ENCODE peak calls at places on chromosomes 3 and 15, in four cellular contexts. F is K562, H is HepG2, T is GM12878. L is an unnamed sample.

GRCh38 chr15:56490461-56490860 is 25.5 kb upstream of the MNS1 start:
- DNase-seq in T (no peak), H (peak), F (no peak), L (no peak)

GRCh38 chr15:44711089-44711355 is at the start of gene PATL2:
- DNase-seq in H (no peak), F (no peak), T (no peak), L (no peak)

GRCh38 chr3:113097821-113098516 is 107.2 kb downstream of the GTPBP8 start:
- DNase-seq in F (no peak), T (no peak), H (peak), L (no peak)

GRCh38 chr3:38533285-38533994 is 37.3 kb downstream of the EXOG start:
- DNase-seq in H (no peak), F (peak), T (no peak), L (no peak)

GRCh38 chr3:189195302-189195701 is 23.5 kb downstream of the TPRG1 start:
- DNase-seq in F (no peak), H (peak), T (no peak), L (peak)

GRCh38 chr3:157807286-157807685 is 298.9 kb downstream of the SHOX2 start:
- DNase-seq in H (no peak), F (no peak), T (no peak), L (no peak)

GRCh38 chr3:49721861-49722781 is 1.6 kb downstream of the GMPPB start:
- DNase-seq in T (no peak), H (no peak), F (no peak), L (no peak)

GRCh38 chr3:60192297-60193114 is 1058.7 kb downstream of the FHIT start:
- DNase-seq in H (no peak), T (peak), F (no peak), L (no peak)

GRCh38 chr3:94525039-94525438 is 462.2 kb downstream of the NSUN3 start:
- DNase-seq in T (no peak), H (peak), F (no peak), L (no peak)

GRCh38 chr3:142081178-142081577 is 68.2 kb downstream of the TFDP2 start:
- DNase-seq in F (no peak), T (no peak), H (no peak), L (no peak)

GRCh38 chr15:100903191-100903590 is 16.0 kb upstream of the LRRK1 start:
- DNase-seq in H (no peak), T (no peak), F (no peak), L (no peak)

GRCh38 chr15:29337156-29337959 is 67.7 kb upstream of the NSMCE3 start:
- DNase-seq in T (no peak), F (no peak), H (no peak), L (no peak)

GRCh38 chr15:57727031-57727430 is 20.5 kb downstream of the POLR2M start:
- DNase-seq in F (no peak), T (no peak), H (no peak), L (no peak)

GRCh38 chr3:117526485-117527079 is 817.0 kb downstream of the TUSC7 start:
- DNase-seq in T (no peak), H (peak), F (peak), L (peak)

GRCh38 chr3:174125267-174125844 is 727.8 kb downstream of the NLGN1 start:
- DNase-seq in H (peak), T (no peak), F (no peak), L (peak)

GRCh38 chr15:98428253-98428989 is 219.9 kb upstream of the IGF1R start:
- DNase-seq in F (peak), T (no peak), H (peak), L (peak)

GRCh38 chr3:192883512-192883911 is 34.1 kb downstream of the MB21D2 start:
- DNase-seq in F (no peak), T (no peak), H (peak), L (no peak)

GRCh38 chr3:15327941-15328340 is 4.4 kb downstream of the SH3BP5 start:
- DNase-seq in H (no peak), T (no peak), F (no peak), L (no peak)

GRCh38 chr15:71577071-71577470 is 233.3 kb upstream of the NR2E3 start:
- DNase-seq in F (no peak), T (no peak), H (no peak), L (no peak)

GRCh38 chr3:11514191-11514770 is 129.4 kb downstream of the VGLL4 start:
- DNase-seq in H (peak), T (no peak), F (no peak), L (no peak)

GRCh38 chr15:92069308-92070244 is 216.1 kb downstream of the SLCO3A1 start:
- DNase-seq in F (no peak), H (no peak), T (peak), L (no peak)

GRCh38 chr3:65166531-65166930 is 478.7 kb upstream of the ADAMTS9 start:
- DNase-seq in H (no peak), F (no peak), T (no peak), L (no peak)

GRCh38 chr3:133953297-133953696 is 57.6 kb upstream of the RAB6B start:
- DNase-seq in T (no peak), H (no peak), F (no peak), L (no peak)

GRCh38 chr3:138781012-138781470 is 53.7 kb downstream of the PIK3CB start:
- DNase-seq in F (no peak), T (no peak), H (no peak), L (no peak)

GRCh38 chr15:28184166-28184565 is 85.1 kb upstream of the OCA2 start:
- DNase-seq in H (no peak), F (no peak), T (no peak), L (no peak)

GRCh38 chr3:159987291-159987711 is 1.3 kb upstream of the IL12A start:
- DNase-seq in F (no peak), T (no peak), H (no peak), L (no peak)

GRCh38 chr15:89179966-89180875 is 41.2 kb downstream of the RLBP1 start:
- DNase-seq in H (no peak), F (no peak), T (peak), L (no peak)

GRCh38 chr3:107973152-107973551 is 117.7 kb downstream of the CD47 start:
- DNase-seq in T (no peak), F (no peak), H (no peak), L (no peak)

GRCh38 chr15:31278544-31279220 is 48.0 kb upstream of the KLF13 start:
- DNase-seq in F (peak), H (no peak), T (no peak), L (peak)

GRCh38 chr3:71103430-71103881 is 480.1 kb downstream of the FOXP1 start:
- DNase-seq in H (peak), T (no peak), F (no peak), L (no peak)

GRCh38 chr3:14861031-14861430 is 42.3 kb downstream of the FGD5 start:
- DNase-seq in T (no peak), F (no peak), H (no peak), L (no peak)

GRCh38 chr3:178699810-178700209 is 163.6 kb downstream of the KCNMB2 start:
- DNase-seq in F (no peak), H (no peak), T (no peak), L (no peak)

GRCh38 chr3:50563867-50564266 is 3.7 kb downstream of the C3orf18 start:
- DNase-seq in H (no peak), T (no peak), F (no peak), L (no peak)

DNA sequence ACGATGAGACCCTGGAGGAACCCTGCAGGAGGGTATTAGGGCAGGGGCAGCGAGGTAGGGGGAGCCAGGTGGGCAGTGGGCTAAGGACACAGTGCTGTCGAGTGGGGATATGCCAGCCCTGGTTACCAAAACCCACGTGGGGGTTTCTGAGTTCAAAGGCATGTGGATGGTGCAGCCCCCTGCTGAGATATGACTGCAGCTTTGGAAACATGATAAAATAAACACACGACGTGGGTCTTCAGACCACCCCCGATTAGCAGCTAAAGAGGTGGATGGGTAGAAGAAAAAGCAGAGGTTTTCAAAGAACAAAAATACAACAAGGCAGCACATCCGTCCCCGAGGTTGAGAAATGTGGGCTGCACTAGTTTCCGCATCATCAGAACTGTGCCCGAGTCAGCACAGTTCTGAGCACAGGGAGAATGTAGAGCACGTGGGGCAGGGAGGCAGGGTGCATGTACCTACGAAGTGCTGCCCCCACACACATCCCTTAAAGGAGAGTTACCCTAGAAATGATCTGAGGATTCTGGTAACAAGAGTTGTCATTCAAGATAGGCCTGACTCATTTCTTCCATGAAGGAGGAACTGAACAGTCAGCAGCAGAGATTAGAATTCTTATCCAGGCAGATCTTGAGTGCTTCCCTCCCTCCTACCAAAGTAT is 121.3 kb downstream of the RPLP1 start:
- DNase-seq in F (no peak), H (no peak), T (no peak), L (no peak)
- TF ChIP-seq CBFB in F (no peak), H (no peak), T (no peak), L (no peak)

GRCh38 chr15:84929795-84930371 is 45.4 kb downstream of the SLC28A1 start:
- DNase-seq in H (peak), F (peak), T (no peak), L (no peak)
- TF ChIP-seq USF2 in H (no peak), F (no peak), T (no peak), L (no peak)

DNA sequence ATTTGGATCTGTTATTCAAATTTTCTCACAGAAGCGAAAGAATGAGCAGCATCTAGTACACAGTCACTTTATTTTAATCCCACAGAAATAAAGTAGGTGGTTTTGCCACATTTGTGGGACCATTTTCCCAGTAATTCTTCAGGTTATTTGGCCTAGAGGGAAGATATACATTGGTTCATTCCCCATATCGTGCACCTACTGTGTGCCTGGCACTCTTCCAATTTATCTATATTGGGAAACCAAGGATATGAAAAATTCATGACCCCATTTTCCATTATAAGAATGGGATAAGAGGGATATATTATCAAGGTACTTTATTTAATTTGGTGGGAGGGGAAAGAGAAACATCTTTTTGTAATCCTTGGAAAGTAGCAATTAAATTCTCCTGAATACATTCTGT is 35.1 kb downstream of the TRIP4 start:
- DNase-seq in F (no peak), H (no peak), T (no peak), L (no peak)
- TF ChIP-seq CBFB in F (no peak), H (no peak), T (no peak), L (no peak)

DNA sequence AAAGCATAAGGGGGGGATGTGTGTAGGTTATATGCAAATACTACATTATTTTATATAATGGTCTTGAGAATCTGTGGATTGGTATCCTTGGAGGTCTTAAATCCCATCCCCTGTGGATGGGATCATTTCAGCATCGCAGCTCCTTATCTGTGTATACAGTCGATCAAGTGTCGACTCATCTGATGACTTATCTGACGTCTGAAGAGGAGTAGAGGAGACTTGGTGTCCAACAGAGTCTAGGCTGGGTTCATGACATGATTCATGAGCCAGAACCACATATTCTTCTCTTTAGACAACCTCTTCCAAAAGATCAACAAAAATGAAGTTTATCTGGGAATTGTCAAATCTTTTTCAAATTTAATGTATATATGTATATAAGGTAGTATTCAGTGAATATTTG is 220.7 kb downstream of the NR2F2 start:
- DNase-seq in T (no peak), F (no peak), H (no peak), L (no peak)
- TF ChIP-seq USF2 in T (no peak), F (no peak), H (no peak), L (no peak)

GRCh38 chr3:135531996-135532395 is 433.5 kb upstream of the PPP2R3A start:
- DNase-seq in F (no peak), H (no peak), T (no peak), L (no peak)
- TF ChIP-seq CBFB in F (no peak), H (no peak), T (no peak), L (no peak)

DNA sequence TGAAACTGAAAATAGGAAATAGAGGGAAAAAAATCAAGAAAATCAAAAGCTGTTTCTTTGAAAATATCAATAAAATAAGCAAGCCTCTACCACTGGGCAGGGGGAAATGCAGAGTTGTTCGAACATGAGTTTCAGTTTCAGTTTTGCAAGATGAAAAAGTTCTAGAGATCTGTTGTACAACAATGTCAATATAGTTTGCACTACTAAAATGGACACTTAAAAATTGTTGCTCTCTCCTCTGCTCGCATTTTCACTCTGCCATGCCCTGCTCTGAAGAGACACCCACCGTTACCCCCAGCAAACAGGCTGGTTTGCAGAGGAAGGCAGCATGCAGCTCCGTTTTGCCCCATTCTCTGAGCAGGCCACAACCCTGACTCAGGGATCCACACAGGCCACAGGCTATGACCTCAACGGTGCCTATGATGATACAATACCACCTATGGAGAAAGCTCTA is 64.5 kb downstream of the ZNF148 start:
- DNase-seq in F (peak), T (peak), H (peak), L (no peak)
- TF ChIP-seq USF2 in F (no peak), T (no peak), H (no peak), L (no peak)

GRCh38 chr15:78130466-78131294 is 565 bp downstream of the CIB2 start:
- DNase-seq in T (no peak), F (peak), H (no peak), L (peak)
- TF ChIP-seq CBFB in T (no peak), F (no peak), H (no peak), L (no peak)

DNA sequence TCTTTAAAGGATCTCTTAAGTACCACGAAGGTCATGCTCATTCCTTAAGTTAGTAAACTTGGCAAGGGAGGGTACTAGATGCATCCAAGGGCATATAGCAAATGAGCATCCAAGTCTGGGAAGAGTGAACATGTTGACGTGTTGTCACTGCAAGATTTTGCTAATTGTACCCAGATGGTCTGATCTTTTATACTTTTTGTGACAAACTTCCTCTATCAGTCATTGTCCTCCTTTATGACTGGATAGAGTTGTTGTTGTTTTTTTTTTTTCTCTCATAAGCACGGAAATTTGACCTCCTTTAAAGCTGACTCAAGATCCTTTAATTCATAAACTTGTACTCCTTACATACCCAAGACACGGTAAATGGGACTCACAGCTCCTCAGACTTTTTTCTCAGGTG is 121.3 kb downstream of the CHST2 start:
- DNase-seq in H (no peak), T (no peak), F (no peak), L (no peak)
- TF ChIP-seq USF2 in H (no peak), T (no peak), F (no peak), L (no peak)

GRCh38 chr15:33710746-33711145 is 257.6 kb upstream of the CHRM5 start:
- DNase-seq in H (no peak), T (no peak), F (no peak), L (no peak)

GRCh38 chr15:33720952-33721351 is 247.3 kb upstream of the CHRM5 start:
- DNase-seq in F (no peak), T (no peak), H (no peak), L (no peak)

DNA sequence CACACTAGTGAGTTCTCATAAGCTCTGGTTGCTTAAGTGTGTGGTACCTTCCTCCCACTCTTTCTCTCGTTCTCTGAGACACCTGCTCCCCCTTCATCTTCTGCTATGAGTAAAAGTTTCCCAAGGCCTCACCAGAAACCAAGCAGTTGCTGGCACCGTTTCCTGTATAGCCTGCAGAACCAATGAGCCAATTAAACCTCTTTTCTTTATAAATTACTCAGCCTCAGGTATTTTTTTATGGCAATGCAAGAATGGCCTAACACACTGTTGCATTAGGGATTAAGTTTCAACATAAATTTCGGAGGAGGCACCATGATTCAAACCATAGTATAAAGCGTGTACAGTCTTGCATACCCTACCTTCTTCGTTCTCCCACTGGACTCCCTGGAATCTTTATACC is 252.3 kb upstream of the CHRM5 start:
- DNase-seq in T (no peak), F (no peak), H (no peak), L (no peak)
- TF ChIP-seq CBFB in T (no peak), F (no peak), H (no peak), L (no peak)

DNA sequence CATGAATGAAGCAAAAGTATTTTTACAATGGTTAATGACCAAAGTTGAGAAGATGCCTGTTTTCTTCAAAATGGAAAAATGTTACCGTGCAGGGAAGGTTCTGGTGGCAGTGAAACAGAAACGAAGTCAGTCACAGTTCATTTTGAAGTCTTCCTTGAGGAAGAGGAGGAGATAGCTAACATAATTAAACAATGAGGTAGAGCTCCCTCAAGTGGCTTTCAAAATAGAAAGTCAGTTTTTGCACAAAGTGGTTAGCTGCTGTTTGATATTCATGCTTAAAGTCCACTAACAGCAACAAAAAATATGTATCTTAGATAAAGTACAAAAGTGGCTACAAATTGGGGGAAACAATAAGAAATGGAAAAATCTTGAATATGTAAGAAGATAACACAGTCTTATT is 87.3 kb downstream of the TFG start:
- DNase-seq in H (no peak), F (no peak), T (peak), L (no peak)
- TF ChIP-seq USF2 in H (no peak), F (no peak), T (no peak), L (no peak)